ENCODE peak calls at places on chromosome 6, in six cellular contexts. One of them, this sample, is unnamed. For H3K9me3, the result is how much of the 10 kb centered on the place peaks cover.

GRCh38 chr6:151614630-151615029 is 120.8 kb downstream of the CCDC170 start:
- DNase-seq in WERI-Rb-1: no peak
- DNase-seq in K562: no peak
- DNase-seq in mucosa of descending colon: no peak
- DNase-seq in keratinocyte: no peak
- DNase-seq in uterus: no peak
- DNase-seq in this sample: no peak

GRCh38 chr6:35140991-35141720 is at the start of gene TCP11:
- DNase-seq in keratinocyte: no peak
- DNase-seq in WERI-Rb-1: no peak
- DNase-seq in K562: peak
- DNase-seq in uterus: no peak
- DNase-seq in mucosa of descending colon: peak
- DNase-seq in this sample: no peak

GRCh38 chr6:16804515-16805161 is 43.4 kb upstream of the ATXN1 start:
- DNase-seq in WERI-Rb-1: no peak
- DNase-seq in uterus: no peak
- DNase-seq in keratinocyte: no peak
- DNase-seq in mucosa of descending colon: no peak
- DNase-seq in K562: no peak
- DNase-seq in this sample: no peak

GRCh38 chr6:3740551-3741476 is 10.7 kb downstream of the PXDC1 start:
- DNase-seq in K562: no peak
- DNase-seq in uterus: no peak
- DNase-seq in WERI-Rb-1: no peak
- DNase-seq in keratinocyte: no peak
- DNase-seq in mucosa of descending colon: no peak
- DNase-seq in this sample: no peak

GRCh38 chr6:152572395-152573061 is 64.6 kb downstream of the SYNE1 start:
- DNase-seq in keratinocyte: no peak
- DNase-seq in mucosa of descending colon: no peak
- DNase-seq in K562: no peak
- DNase-seq in uterus: no peak
- DNase-seq in WERI-Rb-1: no peak
- DNase-seq in this sample: no peak

GRCh38 chr6:117306227-117306784 is 40.9 kb downstream of the VGLL2 start:
- DNase-seq in K562: no peak
- DNase-seq in WERI-Rb-1: no peak
- DNase-seq in uterus: no peak
- DNase-seq in mucosa of descending colon: no peak
- DNase-seq in keratinocyte: no peak
- DNase-seq in this sample: no peak

GRCh38 chr6:154932562-154933027 is 62.5 kb upstream of the TIAM2 start:
- DNase-seq in K562: peak
- DNase-seq in WERI-Rb-1: no peak
- DNase-seq in mucosa of descending colon: no peak
- DNase-seq in uterus: no peak
- DNase-seq in keratinocyte: no peak
- DNase-seq in this sample: no peak

GRCh38 chr6:145031001-145031400 is 704.3 kb downstream of the EPM2A start:
- DNase-seq in keratinocyte: no peak
- DNase-seq in mucosa of descending colon: no peak
- DNase-seq in uterus: no peak
- DNase-seq in WERI-Rb-1: no peak
- DNase-seq in K562: no peak
- DNase-seq in this sample: no peak

GRCh38 chr6:139990287-139990686 is 615.8 kb upstream of the CITED2 start:
- DNase-seq in keratinocyte: no peak
- DNase-seq in K562: no peak
- DNase-seq in mucosa of descending colon: no peak
- DNase-seq in uterus: no peak
- DNase-seq in WERI-Rb-1: no peak
- DNase-seq in this sample: no peak

GRCh38 chr6:148396411-148396810 is 53.8 kb downstream of the SASH1 start:
- DNase-seq in WERI-Rb-1: no peak
- DNase-seq in mucosa of descending colon: no peak
- DNase-seq in keratinocyte: no peak
- DNase-seq in K562: no peak
- DNase-seq in uterus: no peak
- DNase-seq in this sample: no peak

GRCh38 chr6:24719125-24719931 is at the start of gene C6orf62:
- DNase-seq in keratinocyte: no peak
- DNase-seq in K562: peak
- DNase-seq in uterus: no peak
- DNase-seq in WERI-Rb-1: peak
- DNase-seq in mucosa of descending colon: peak
- DNase-seq in this sample: peak

GRCh38 chr6:57317060-57317943 is at the start of gene PRIM2:
- DNase-seq in K562: peak
- DNase-seq in uterus: peak
- DNase-seq in mucosa of descending colon: peak
- DNase-seq in keratinocyte: peak
- DNase-seq in WERI-Rb-1: peak
- DNase-seq in this sample: peak

GRCh38 chr6:154538664-154539235 is 28.3 kb upstream of the CNKSR3 start:
- DNase-seq in WERI-Rb-1: no peak
- DNase-seq in mucosa of descending colon: no peak
- DNase-seq in uterus: no peak
- DNase-seq in keratinocyte: no peak
- DNase-seq in K562: no peak
- DNase-seq in this sample: no peak

GRCh38 chr6:37741757-37742400 is 44.2 kb upstream of the MDGA1 start:
- DNase-seq in mucosa of descending colon: no peak
- DNase-seq in uterus: no peak
- DNase-seq in WERI-Rb-1: peak
- DNase-seq in K562: peak
- DNase-seq in keratinocyte: no peak
- DNase-seq in this sample: peak

GRCh38 chr6:11366934-11367637 is 134.6 kb upstream of the NEDD9 start:
- DNase-seq in uterus: no peak
- DNase-seq in K562: no peak
- DNase-seq in WERI-Rb-1: no peak
- DNase-seq in mucosa of descending colon: no peak
- DNase-seq in keratinocyte: no peak
- DNase-seq in this sample: no peak

GRCh38 chr6:116450769-116451740 is 10.1 kb upstream of the CALHM6 start:
- DNase-seq in keratinocyte: no peak
- DNase-seq in mucosa of descending colon: peak
- DNase-seq in uterus: no peak
- DNase-seq in WERI-Rb-1: no peak
- DNase-seq in K562: peak
- DNase-seq in this sample: no peak

GRCh38 chr6:333379-334002 is 41.2 kb downstream of the DUSP22 start:
- DNase-seq in K562: no peak
- DNase-seq in keratinocyte: no peak
- DNase-seq in mucosa of descending colon: no peak
- DNase-seq in uterus: no peak
- DNase-seq in WERI-Rb-1: no peak
- DNase-seq in this sample: no peak

GRCh38 chr6:72704979-72705378 is 83.1 kb downstream of the KCNQ5 start:
- DNase-seq in uterus: no peak
- DNase-seq in mucosa of descending colon: no peak
- DNase-seq in keratinocyte: no peak
- DNase-seq in K562: no peak
- DNase-seq in WERI-Rb-1: peak
- DNase-seq in this sample: no peak

GRCh38 chr6:13766201-13766634 is 48.1 kb downstream of the MCUR1 start:
- DNase-seq in K562: no peak
- DNase-seq in mucosa of descending colon: no peak
- DNase-seq in uterus: no peak
- DNase-seq in WERI-Rb-1: peak
- DNase-seq in keratinocyte: no peak
- DNase-seq in this sample: no peak

GRCh38 chr6:1580109-1580508 is 29.6 kb upstream of the FOXC1 start:
- DNase-seq in mucosa of descending colon: no peak
- DNase-seq in K562: no peak
- DNase-seq in WERI-Rb-1: no peak
- DNase-seq in uterus: no peak
- DNase-seq in keratinocyte: no peak
- DNase-seq in this sample: no peak

GRCh38 chr6:143575440-143575839 is 63.9 kb upstream of the FUCA2 start:
- DNase-seq in K562: peak
- DNase-seq in keratinocyte: peak
- DNase-seq in mucosa of descending colon: no peak
- DNase-seq in uterus: peak
- DNase-seq in WERI-Rb-1: peak
- DNase-seq in this sample: peak

GRCh38 chr6:112912351-112913101 is 565.4 kb downstream of the RFPL4B start:
- DNase-seq in mucosa of descending colon: no peak
- DNase-seq in uterus: no peak
- DNase-seq in keratinocyte: no peak
- DNase-seq in K562: no peak
- DNase-seq in WERI-Rb-1: no peak
- DNase-seq in this sample: no peak

GRCh38 chr6:39091163-39091562 is 23.8 kb downstream of the SAYSD1 start:
- DNase-seq in keratinocyte: no peak
- DNase-seq in uterus: no peak
- DNase-seq in mucosa of descending colon: no peak
- DNase-seq in K562: no peak
- DNase-seq in WERI-Rb-1: no peak
- DNase-seq in this sample: no peak

GRCh38 chr6:121442591-121442990 is 7.1 kb downstream of the GJA1 start:
- DNase-seq in mucosa of descending colon: no peak
- DNase-seq in keratinocyte: no peak
- DNase-seq in WERI-Rb-1: no peak
- DNase-seq in K562: no peak
- DNase-seq in uterus: no peak
- DNase-seq in this sample: no peak

GRCh38 chr6:149855741-149856140 is 8.4 kb downstream of the LRP11 start:
- DNase-seq in uterus: no peak
- DNase-seq in mucosa of descending colon: no peak
- DNase-seq in WERI-Rb-1: no peak
- DNase-seq in K562: no peak
- DNase-seq in keratinocyte: no peak
- DNase-seq in this sample: no peak

GRCh38 chr6:31285496-31285895 is 13.6 kb upstream of the HLA-C start:
- DNase-seq in mucosa of descending colon: no peak
- DNase-seq in K562: no peak
- DNase-seq in WERI-Rb-1: no peak
- DNase-seq in keratinocyte: no peak
- DNase-seq in uterus: no peak
- DNase-seq in this sample: no peak

DNA sequence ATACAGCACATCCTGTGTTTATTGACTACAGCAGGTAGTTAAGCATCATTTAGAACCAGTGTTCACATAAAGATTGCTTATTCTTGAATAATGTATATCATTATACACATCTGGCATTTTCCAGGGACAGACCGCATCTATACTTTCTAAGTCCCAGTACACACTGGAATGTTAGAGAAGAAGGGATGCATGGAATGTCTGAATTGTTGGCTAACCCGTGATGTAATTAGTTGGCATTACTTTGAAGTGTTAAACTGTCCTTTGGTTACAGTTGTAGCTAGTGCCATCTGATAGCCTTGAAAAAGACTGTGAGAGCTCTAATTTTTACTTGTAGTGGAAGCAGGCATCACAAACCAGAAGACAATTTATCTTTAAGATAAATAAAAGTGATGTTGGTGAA is 29.8 kb upstream of the MCHR2 start:
- DNase-seq in K562: no peak
- DNase-seq in mucosa of descending colon: no peak
- DNase-seq in uterus: no peak
- DNase-seq in WERI-Rb-1: no peak
- DNase-seq in keratinocyte: no peak
- DNase-seq in this sample: no peak
- H3K4me3 ChIP-seq in K562: no peak
- H3K4me3 ChIP-seq in mucosa of descending colon: no peak
- H3K4me3 ChIP-seq in uterus: no peak
- H3K4me3 ChIP-seq in WERI-Rb-1: no peak
- H3K4me3 ChIP-seq in keratinocyte: no peak
- H3K4me3 ChIP-seq in this sample: no peak

DNA sequence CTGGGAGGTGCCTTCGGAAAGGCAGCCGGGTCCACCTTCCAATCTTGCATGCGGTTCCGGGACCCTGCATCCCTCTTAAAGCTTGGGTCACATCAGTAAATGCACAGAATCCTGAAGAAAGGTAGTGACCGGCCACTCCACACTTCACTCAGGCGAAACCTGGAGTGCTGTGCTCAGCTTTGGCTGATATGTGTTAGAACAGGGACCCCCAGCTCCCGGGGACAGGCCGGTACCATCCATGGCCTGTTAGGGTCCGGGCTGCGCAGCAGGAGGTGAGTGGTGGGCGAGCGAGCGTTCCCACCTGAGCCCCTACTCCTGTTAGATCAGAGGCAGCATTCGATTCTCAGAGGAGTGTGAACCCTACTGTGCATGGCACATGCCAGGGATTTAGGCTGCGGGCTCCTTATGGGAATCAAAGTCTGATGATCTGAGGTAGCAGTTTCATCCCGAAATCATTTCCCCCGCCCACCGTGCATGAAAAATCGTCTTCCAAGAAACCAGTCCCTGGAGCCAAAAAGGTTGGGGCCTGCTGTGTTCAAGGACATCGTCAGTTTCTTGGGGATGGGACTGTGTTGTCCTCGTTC is 143.0 kb downstream of the ERMARD start:
- DNase-seq in keratinocyte: no peak
- DNase-seq in K562: no peak
- DNase-seq in mucosa of descending colon: no peak
- DNase-seq in uterus: no peak
- DNase-seq in WERI-Rb-1: no peak
- DNase-seq in this sample: no peak
- H3K9me3 ChIP-seq in keratinocyte: under half
- H3K9me3 ChIP-seq in K562: under half
- H3K9me3 ChIP-seq in mucosa of descending colon: under half
- H3K9me3 ChIP-seq in uterus: under half
- H3K9me3 ChIP-seq in WERI-Rb-1: under half
- H3K9me3 ChIP-seq in this sample: under half

DNA sequence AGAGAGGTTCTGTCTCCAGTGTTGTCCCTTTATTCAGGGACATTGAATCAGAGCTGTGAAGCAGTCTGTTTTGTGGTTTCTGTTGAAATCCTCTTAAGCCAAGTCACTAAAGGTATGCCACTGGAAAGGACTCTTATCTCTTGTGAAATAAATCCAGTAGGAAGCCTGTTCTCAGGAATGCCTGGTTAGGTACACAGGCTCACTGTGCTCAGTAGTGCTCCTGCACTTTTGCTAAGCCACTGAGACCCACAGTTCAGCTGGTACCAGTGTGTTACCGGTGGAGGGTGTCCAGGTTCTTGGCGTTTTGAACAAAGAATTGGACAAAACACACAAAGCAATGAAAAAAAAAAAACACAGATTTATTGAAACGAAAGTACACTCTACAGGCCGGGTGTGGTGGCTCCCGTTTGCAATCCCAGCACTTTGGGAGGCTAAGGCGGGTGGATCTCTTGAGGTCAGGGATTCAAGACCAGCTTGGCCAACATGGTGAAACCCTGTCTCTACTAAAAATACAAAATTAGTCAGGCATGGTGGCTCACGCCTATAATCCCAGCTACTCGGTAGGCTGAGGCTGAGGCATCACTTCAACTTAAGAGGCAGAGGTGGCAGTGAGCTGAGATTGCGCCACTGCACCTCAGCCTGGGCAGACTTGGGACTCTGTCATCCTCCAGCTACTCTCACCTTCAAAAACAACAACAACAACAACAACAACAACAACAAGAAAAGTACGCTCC is 186.1 kb downstream of the JARID2 start:
- DNase-seq in K562: no peak
- DNase-seq in WERI-Rb-1: peak
- DNase-seq in uterus: no peak
- DNase-seq in mucosa of descending colon: no peak
- DNase-seq in keratinocyte: no peak
- DNase-seq in this sample: no peak
- H3K4me3 ChIP-seq in K562: no peak
- H3K4me3 ChIP-seq in WERI-Rb-1: peak
- H3K4me3 ChIP-seq in uterus: no peak
- H3K4me3 ChIP-seq in mucosa of descending colon: no peak
- H3K4me3 ChIP-seq in keratinocyte: no peak
- H3K4me3 ChIP-seq in this sample: no peak

GRCh38 chr6:169158182-169158573 is 95.5 kb downstream of the THBS2 start:
- DNase-seq in uterus: peak
- DNase-seq in K562: no peak
- DNase-seq in mucosa of descending colon: no peak
- DNase-seq in keratinocyte: no peak
- DNase-seq in WERI-Rb-1: no peak
- DNase-seq in this sample: no peak
- H3K9me3 ChIP-seq in uterus: under half
- H3K9me3 ChIP-seq in K562: under half
- H3K9me3 ChIP-seq in mucosa of descending colon: under half
- H3K9me3 ChIP-seq in keratinocyte: under half
- H3K9me3 ChIP-seq in WERI-Rb-1: under half
- H3K9me3 ChIP-seq in this sample: under half

This sample was measured in BE2C.